ENCODE peak calls at places on chromosome 13, in ten cellular contexts. L is CD8-positive, alpha-beta T cell; A is GM23338; G is right cardiac atrium; V is lower lobe of right lung; R is aorta; M is ovary; Q is heart left ventricle; K is colonic mucosa; U is cardiac muscle cell. X is an unnamed sample.

GRCh38 chr13:30713133-30713532 is 22.2 kb upstream of the ALOX5AP start:
- DNase-seq in K (no peak), A (no peak), M (no peak), L (no peak), G (no peak), Q (no peak), R (no peak), V (peak; percentile 65), U (no peak), X (no peak)

GRCh38 chr13:84607614-84608013 is 725.3 kb upstream of the SLITRK1 start:
- DNase-seq in L (no peak), M (peak; percentile 17), Q (no peak), G (peak; percentile 37), R (peak; percentile 77), U (no peak), A (no peak), K (no peak), V (no peak), X (peak; percentile 77)

GRCh38 chr13:38866649-38867048 is 124.0 kb downstream of the STOML3 start:
- DNase-seq in V (no peak), G (no peak), R (no peak), U (no peak), A (no peak), Q (no peak), K (no peak), L (no peak), M (no peak), X (no peak)

GRCh38 chr13:30618186-30618937 is 642 bp downstream of the USPL1 start:
- DNase-seq in V (peak; percentile 51), U (peak; percentile 14), K (no peak), M (peak; percentile 44), A (no peak), Q (no peak), R (no peak), L (peak; percentile 30), G (no peak), X (no peak)

GRCh38 chr13:42272115-42272756 is at the start of gene AKAP11:
- DNase-seq in Q (no peak), R (peak; percentile 86), L (peak; percentile 51), A (peak; percentile 73), G (peak; percentile 57), K (peak; percentile 53), V (peak; percentile 72), U (peak; percentile 82), M (no peak), X (peak; percentile 37)

GRCh38 chr13:23810842-23811241 is 78.4 kb downstream of the MIPEP start:
- DNase-seq in Q (no peak), G (no peak), V (no peak), U (peak; percentile 9), M (no peak), L (no peak), A (peak; percentile 48), K (no peak), R (no peak), X (no peak)

GRCh38 chr13:45416521-45417125 is 1.6 kb downstream of the SLC25A30 start:
- DNase-seq in A (no peak), K (no peak), G (no peak), U (no peak), V (no peak), Q (no peak), L (no peak), R (no peak), M (no peak), X (no peak)

GRCh38 chr13:85586856-85587255 is 212.4 kb downstream of the SLITRK6 start:
- DNase-seq in K (no peak), A (no peak), R (no peak), L (no peak), Q (no peak), M (no peak), V (no peak), U (no peak), G (no peak), X (no peak)

GRCh38 chr13:98879965-98880364 is 97.9 kb downstream of the DOCK9 start:
- DNase-seq in V (no peak), L (no peak), R (no peak), K (no peak), Q (no peak), U (no peak), G (no peak), A (no peak), M (no peak), X (no peak)
- H3K4me3 ChIP-seq in V (no peak overlapping the region), L (no peak overlapping the region), R (no peak overlapping the region), K (no peak overlapping the region), Q (no peak overlapping the region), U (no peak overlapping the region), G (no peak overlapping the region), A (no peak overlapping the region), M (no peak overlapping the region), X (no peak overlapping the region)

GRCh38 chr13:51148952-51149573 is 38.0 kb upstream of the C13orf42 start:
- DNase-seq in L (no peak), A (peak; percentile 91), K (no peak), M (no peak), Q (no peak), G (no peak), R (no peak), V (no peak), U (peak; percentile 76), X (no peak)

GRCh38 chr13:51146667-51147066 is 35.6 kb upstream of the C13orf42 start:
- DNase-seq in M (no peak), V (no peak), G (no peak), U (no peak), R (no peak), A (no peak), L (no peak), Q (no peak), K (no peak), X (no peak)

GRCh38 chr13:51151463-51151862 is 40.4 kb upstream of the C13orf42 start:
- DNase-seq in L (no peak), Q (no peak), R (no peak), U (no peak), M (no peak), V (no peak), A (no peak), K (no peak), G (no peak), X (no peak)

GRCh38 chr13:51148223-51148951 is 37.3 kb upstream of the C13orf42 start:
- DNase-seq in L (no peak), Q (no peak), G (no peak), V (no peak), M (no peak), A (peak; percentile 78), K (no peak), U (no peak), R (no peak), X (no peak)

GRCh38 chr13:51147732-51148131 is 36.7 kb upstream of the C13orf42 start:
- DNase-seq in V (no peak), A (no peak), Q (no peak), L (no peak), G (no peak), K (no peak), R (no peak), M (no peak), U (no peak), X (no peak)
- H3K27me3 ChIP-seq in V (no peaks in the 10 kb centered on the region), A (no peaks in the 10 kb centered on the region), Q (peaks cover 4% of the 10 kb centered on the region), L (no peaks in the 10 kb centered on the region), G (no peaks in the 10 kb centered on the region), K (no peaks in the 10 kb centered on the region), R (peaks cover 2% of the 10 kb centered on the region), M (no peaks in the 10 kb centered on the region), U (no peaks in the 10 kb centered on the region), X (peaks cover 9% of the 10 kb centered on the region)

GRCh38 chr13:43783820-43784219 is 3.0 kb downstream of the ENOX1 start:
- DNase-seq in G (no peak), V (no peak), A (peak; percentile 66), L (no peak), R (no peak), K (no peak), Q (no peak), U (no peak), M (no peak), X (no peak)

GRCh38 chr13:43782686-43783085 is 4.1 kb downstream of the ENOX1 start:
- DNase-seq in K (no peak), M (no peak), G (no peak), U (no peak), A (no peak), L (no peak), R (no peak), Q (no peak), V (no peak), X (no peak)

GRCh38 chr13:43785681-43786471 is 896 bp downstream of the ENOX1 start:
- DNase-seq in U (peak; percentile 86), K (peak; percentile 71), V (peak; percentile 60), R (peak; percentile 90), Q (peak; percentile 90), L (no peak), G (peak; percentile 87), A (peak; percentile 70), M (peak; percentile 89), X (peak; percentile 82)

GRCh38 chr13:43785166-43785680 is 1.5 kb downstream of the ENOX1 start:
- DNase-seq in A (peak; percentile 19), G (no peak), M (no peak), R (no peak), V (no peak), Q (no peak), L (no peak), U (no peak), K (no peak), X (no peak)

DNA sequence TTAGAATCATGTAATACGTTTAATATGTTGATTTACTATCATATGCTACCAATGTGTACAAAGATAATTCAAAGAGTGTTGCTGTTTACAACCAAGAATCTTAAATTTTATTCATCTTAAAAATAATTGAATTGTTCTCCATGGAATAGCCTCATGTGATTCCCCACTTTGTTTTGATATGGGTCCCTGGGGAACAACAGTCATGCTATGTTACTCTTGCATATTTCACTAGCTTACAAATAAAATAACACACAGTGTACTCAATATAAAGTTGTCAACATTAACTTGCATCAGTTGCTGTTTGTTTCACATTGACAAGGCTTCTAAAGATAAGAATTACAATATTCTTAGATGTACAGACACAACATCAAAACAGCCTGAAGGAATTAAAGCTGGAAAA is 2.3 kb downstream of the ENOX1 start:
- DNase-seq in K (no peak), U (no peak), Q (no peak), G (no peak), R (no peak), A (no peak), L (no peak), M (no peak), V (no peak), X (no peak)
- H3K4me3 ChIP-seq in K (no peak overlapping the region), U (no peak overlapping the region), Q (peak overlapping the region; percentile 68), G (no peak overlapping the region), R (no peak overlapping the region), A (no peak overlapping the region), L (no peak overlapping the region), M (no peak overlapping the region), V (no peak overlapping the region), X (no peak overlapping the region)

GRCh38 chr13:36353001-36353400 is 6.8 kb upstream of the SPART start:
- DNase-seq in G (no peak), Q (no peak), M (no peak), K (no peak), A (no peak), R (no peak), V (no peak), U (no peak), L (no peak), X (no peak)
- H3K27me3 ChIP-seq in G (no peaks in the 10 kb centered on the region), Q (no peaks in the 10 kb centered on the region), M (no peaks in the 10 kb centered on the region), K (no peaks in the 10 kb centered on the region), A (peaks cover 42% of the 10 kb centered on the region), R (no peaks in the 10 kb centered on the region), V (no peaks in the 10 kb centered on the region), U (no peaks in the 10 kb centered on the region), L (no peaks in the 10 kb centered on the region), X (no peaks in the 10 kb centered on the region)

GRCh38 chr13:50162001-50162400 is 146.8 kb downstream of the KCNRG start:
- DNase-seq in K (no peak), V (no peak), R (no peak), U (no peak), A (no peak), L (no peak), M (no peak), G (no peak), Q (no peak), X (no peak)
- H3K4me3 ChIP-seq in K (no peak overlapping the region), V (no peak overlapping the region), R (no peak overlapping the region), U (no peak overlapping the region), A (no peak overlapping the region), L (no peak overlapping the region), M (no peak overlapping the region), G (no peak overlapping the region), Q (no peak overlapping the region), X (no peak overlapping the region)

X was measured in MG63.